ENCODE peak calls at places on chromosomes 5 and 9, in five cellular contexts. J is colonic mucosa; O is stimulated activated naive B cell treated with anti-CD40 and anti-IgM and Interleukin-4, amounts not matched to agents 10 μg/mL and 1 μg/mL and 100 μg/mL, for 72 hours; Z is tibial nerve; T is mammary epithelial cell. A is an unnamed sample.

GRCh38 chr5:72955143-72955767 is 586 bp upstream of the FCHO2 start:
- DNase-seq in J (peak), O (no peak), Z (peak), T (no peak), A (no peak)

GRCh38 chr5:6435356-6435755 is 13.3 kb upstream of the UBE2QL1 start:
- DNase-seq in J (no peak), O (no peak), Z (no peak), T (no peak), A (no peak)

GRCh38 chr9:135340726-135341475 is 138.7 kb upstream of the PPP1R26 start:
- DNase-seq in J (no peak), O (no peak), Z (no peak), T (no peak), A (no peak)

GRCh38 chr9:36258989-36259315 is 704 bp upstream of the GNE start:
- DNase-seq in J (peak), O (no peak), Z (no peak), T (no peak), A (no peak)

GRCh38 chr5:473344-474192 is 30.6 kb downstream of the EXOC3 start:
- DNase-seq in J (peak), O (peak), Z (peak), T (peak), A (no peak)

GRCh38 chr9:69535911-69536310 is 136.3 kb downstream of the APBA1 start:
- DNase-seq in J (no peak), O (no peak), Z (no peak), T (no peak), A (no peak)

GRCh38 chr5:158203256-158203655 is 344.3 kb upstream of the CLINT1 start:
- DNase-seq in J (no peak), O (no peak), Z (no peak), T (no peak), A (no peak)

GRCh38 chr9:101736723-101737122 is 1.7 kb downstream of the GRIN3A start:
- DNase-seq in J (no peak), O (no peak), Z (no peak), T (peak), A (no peak)

GRCh38 chr5:177336112-177336511 is 15.4 kb downstream of the LMAN2 start:
- DNase-seq in J (no peak), O (no peak), Z (no peak), T (no peak), A (no peak)

GRCh38 chr5:137148128-137148527 is 351.0 kb downstream of the SPOCK1 start:
- DNase-seq in J (no peak), O (no peak), Z (no peak), T (no peak), A (no peak)

GRCh38 chr9:83012578-83013260 is 50.2 kb downstream of the RASEF start:
- DNase-seq in J (no peak), O (no peak), Z (no peak), T (no peak), A (no peak)

GRCh38 chr9:128325629-128326028 is 3.0 kb downstream of the COQ4 start:
- DNase-seq in J (no peak), O (no peak), Z (no peak), T (no peak), A (no peak)

A was measured in NCI-H187 treated with DMSO at 0.1 percent for 48 hours.